ENCODE peak calls at places on chromosomes 7 and 10, in eight cellular contexts. X is left ventricle myocardium inferior; P is stimulated activated CD4-positive, alpha-beta T cell treated with anti-CD3 and anti-CD28 coated beads, Interleukin-4, amount 100 ng/mL, for 4 hours; W is T-helper 9 cell; L is NCI-H2171 treated with DMSO at 0.1 percent for 48 hours; Q is iris pigment epithelial cell; F is H54; Z is fibroblast of pulmonary artery. H is an unnamed sample.
A peak's percentile ranks its signal among the peaks of the same experiment; 100 is the strongest.

GRCh38 chr10:91662993-91663392 is 30.1 kb upstream of the PPP1R3C start:
- DNase-seq in P (no peak), X (no peak), Q (no peak), F (no peak), W (no peak), Z (no peak), L (no peak), H (no peak)

GRCh38 chr7:139589474-139589873 is 66.0 kb downstream of the CLEC2L start:
- DNase-seq in Z (peak; percentile 11), Q (no peak), W (no peak), F (no peak), P (no peak), L (no peak), X (no peak), H (no peak)

GRCh38 chr10:43190775-43191174 is 52.5 kb downstream of the CSGALNACT2 start:
- DNase-seq in Z (no peak), F (no peak), P (no peak), X (no peak), L (no peak), W (no peak), Q (peak; percentile 41), H (no peak)

GRCh38 chr10:104300736-104301292 is 31.8 kb downstream of the GSTO2 start:
- DNase-seq in L (peak; percentile 96), Q (peak; percentile 94), F (peak; percentile 73), W (no peak), X (peak; percentile 75), P (no peak), Z (peak; percentile 98), H (no peak)

GRCh38 chr10:9759596-9759995 is 1258.1 kb upstream of the CELF2 start:
- DNase-seq in Z (no peak), L (no peak), F (no peak), Q (no peak), X (no peak), P (no peak), W (no peak), H (no peak)

GRCh38 chr10:86974484-86974883 is 6.2 kb downstream of the ADIRF start:
- DNase-seq in Q (no peak), X (no peak), W (no peak), L (no peak), F (no peak), P (no peak), Z (no peak), H (no peak)

GRCh38 chr10:19979628-19980027 is 163.4 kb downstream of the PLXDC2 start:
- DNase-seq in W (no peak), P (no peak), L (no peak), X (no peak), Z (no peak), Q (no peak), F (no peak), H (no peak)

GRCh38 chr10:13945760-13946460 is 359.1 kb downstream of the PRPF18 start:
- DNase-seq in Q (peak; percentile 30), X (no peak), P (no peak), Z (peak; percentile 64), L (no peak), F (no peak), W (no peak), H (no peak)

GRCh38 chr10:8050561-8051108 is 3.9 kb upstream of the GATA3 start:
- DNase-seq in L (no peak), X (no peak), Q (peak; percentile 38), F (no peak), Z (peak; percentile 38), W (no peak), P (no peak), H (no peak)

GRCh38 chr10:49300140-49300974 is 1.4 kb downstream of the C10orf71 start:
- DNase-seq in F (no peak), X (peak; percentile 66), P (no peak), W (no peak), Q (no peak), L (no peak), Z (no peak), H (no peak)

GRCh38 chr10:5537684-5538083 is 12.9 kb downstream of the CALML3 start:
- DNase-seq in W (no peak), P (no peak), Z (no peak), F (no peak), L (no peak), X (no peak), Q (no peak), H (no peak)

GRCh38 chr7:91630581-91631370 is 249.7 kb downstream of the MTERF1 start:
- DNase-seq in F (no peak), L (no peak), X (no peak), Z (no peak), P (no peak), Q (no peak), W (no peak), H (no peak)

GRCh38 chr10:113060221-113061053 is 110.4 kb downstream of the TCF7L2 start:
- DNase-seq in X (peak; percentile 78), L (no peak), W (no peak), F (no peak), Q (no peak), Z (peak; percentile 36), P (no peak), H (no peak)

GRCh38 chr10:100788027-100788900 is 42.9 kb downstream of the PAX2 start:
- DNase-seq in L (no peak), P (no peak), Z (no peak), X (no peak), W (no peak), F (no peak), Q (no peak), H (no peak)

GRCh38 chr7:42735081-42735480 is 176.8 kb downstream of the C7orf25 start:
- DNase-seq in P (no peak), L (no peak), Q (no peak), Z (peak; percentile 51), W (no peak), X (no peak), F (no peak), H (no peak)

GRCh38 chr10:92200564-92200963 is 90.3 kb downstream of the CPEB3 start:
- DNase-seq in W (no peak), L (peak; percentile 17), Z (no peak), X (no peak), F (no peak), P (no peak), Q (peak; percentile 33), H (no peak)

GRCh38 chr7:159027803-159028455 is 116.7 kb downstream of the VIPR2 start:
- DNase-seq in F (no peak), W (no peak), P (no peak), X (no peak), Q (no peak), Z (no peak), L (peak; percentile 90), H (no peak)

GRCh38 chr10:60578217-60578616 is 188.5 kb upstream of the ANK3 start:
- DNase-seq in X (no peak), Q (peak; percentile 10), W (no peak), F (no peak), L (no peak), P (no peak), Z (no peak), H (no peak)

GRCh38 chr10:97974526-97975525 is 55.6 kb downstream of the CRTAC1 start:
- DNase-seq in W (no peak), F (no peak), Z (no peak), X (no peak), L (no peak), Q (no peak), P (no peak), H (no peak)

GRCh38 chr7:117688126-117688525 is 185.1 kb downstream of the CTTNBP2 start:
- DNase-seq in F (no peak), X (no peak), Z (no peak), P (no peak), L (no peak), Q (no peak), W (no peak), H (no peak)

GRCh38 chr7:37083311-37084096 is 359.2 kb upstream of the AOAH start:
- DNase-seq in X (peak; percentile 39), P (no peak), F (no peak), W (no peak), Q (peak; percentile 11), L (peak; percentile 23), Z (peak; percentile 28), H (no peak)

GRCh38 chr7:73829921-73830617 is 727 bp upstream of the CLDN4 start:
- DNase-seq in W (no peak), P (no peak), L (peak; percentile 39), F (no peak), Q (no peak), X (no peak), Z (no peak), H (no peak)

GRCh38 chr7:105778956-105779355 is 97.4 kb downstream of the ATXN7L1 start:
- DNase-seq in L (peak; percentile 24), X (no peak), Q (no peak), W (no peak), F (no peak), Z (no peak), P (no peak), H (no peak)